ENCODE peak calls at places on chromosomes 13 and 19, in eight cellular contexts. V is sciatic nerve; R is naive thymus-derived CD8-positive, alpha-beta T cell; I is cardiac muscle cell; K is activated T-cell treated with anti-CD3 and anti-CD28 coated beads, Interleukin-2, amount 50 U/mL, for 72 hours; Z is naive thymus-derived CD4-positive, alpha-beta T cell; O is GM12865; A is COR-L47. D is an unnamed sample.
A peak's percentile ranks its signal among the peaks of the same experiment; 100 is the strongest.

GRCh38 chr13:84605927-84606326 is 723.7 kb upstream of the SLITRK1 start:
- DNase-seq in R (no peak), A (no peak), V (no peak), K (no peak), I (no peak), O (no peak), Z (no peak), D (no peak)

GRCh38 chr13:50589651-50590054 is 253.8 kb downstream of the DLEU7 start:
- DNase-seq in O (no peak), K (no peak), R (no peak), V (no peak), Z (no peak), I (peak; percentile 79), A (no peak), D (no peak)

GRCh38 chr13:98751397-98752110 is 918 bp downstream of the SLC15A1 start:
- DNase-seq in O (no peak), K (no peak), R (no peak), A (no peak), I (peak; percentile 39), V (no peak), Z (no peak), D (no peak)

GRCh38 chr19:8575467-8575997 is 1.7 kb downstream of the MYO1F start:
- DNase-seq in K (peak; percentile 51), V (no peak), Z (peak; percentile 63), I (peak; percentile 53), A (no peak), O (no peak), R (peak; percentile 51), D (no peak)

GRCh38 chr19:13842294-13843103 is 34.4 kb upstream of the NANOS3 start:
- DNase-seq in A (no peak), O (peak; percentile 86), I (peak; percentile 84), V (peak; percentile 93), Z (peak; percentile 59), K (peak; percentile 83), R (peak; percentile 66), D (peak; percentile 36)

GRCh38 chr13:111491021-111491420 is 170.6 kb downstream of the TEX29 start:
- DNase-seq in O (no peak), R (no peak), K (no peak), Z (no peak), I (no peak), A (no peak), V (peak; percentile 22), D (no peak)

GRCh38 chr13:107743100-107743499 is 472.2 kb downstream of the LIG4 start:
- DNase-seq in V (no peak), Z (no peak), O (no peak), I (peak; percentile 1), K (no peak), A (no peak), R (no peak), D (no peak)

GRCh38 chr19:10289836-10290438 is at the start of gene ICAM5:
- DNase-seq in A (peak; percentile 63), O (peak; percentile 54), Z (no peak), V (no peak), I (peak; percentile 46), K (peak; percentile 53), R (no peak), D (peak; percentile 29)

GRCh38 chr19:19205416-19206410 is 2.5 kb upstream of the NR2C2AP start:
- DNase-seq in Z (no peak), V (no peak), I (no peak), R (no peak), K (no peak), O (no peak), A (no peak), D (no peak)

GRCh38 chr13:25776722-25777121 is 275.1 kb downstream of the SHISA2 start:
- DNase-seq in O (no peak), R (no peak), K (no peak), Z (no peak), A (no peak), V (no peak), I (no peak), D (no peak)

GRCh38 chr13:93562676-93563075 is 336.1 kb downstream of the GPC6 start:
- DNase-seq in I (no peak), V (no peak), Z (no peak), K (no peak), R (no peak), O (no peak), A (no peak), D (no peak)

GRCh38 chr13:36959438-36960116 is 39.5 kb upstream of the SMAD9 start:
- DNase-seq in K (no peak), V (no peak), O (no peak), Z (no peak), A (no peak), I (no peak), R (no peak), D (no peak)

GRCh38 chr19:35267818-35268545 is 780 bp upstream of the USF2 start:
- DNase-seq in K (peak; percentile 87), A (peak; percentile 67), I (peak; percentile 78), R (peak; percentile 83), O (peak; percentile 89), V (peak; percentile 88), Z (peak; percentile 81), D (peak; percentile 86)